ENCODE peak calls at places on chromosomes 12 and 14, in six cellular contexts. P, V, Z, Y, R and O are unnamed samples.

GRCh38 chr14:105537580-105538474 is 11.4 kb downstream of the TMEM121 start:
- DNase-seq in P (peak), V (no peak), Z (peak), Y (no peak), R (peak), O (peak)

GRCh38 chr12:25388216-25388615 is 137.5 kb upstream of the KRAS start:
- DNase-seq in P (no peak), V (no peak), Z (no peak), Y (peak), R (no peak), O (no peak)

GRCh38 chr14:101357559-101358319 is 203.6 kb upstream of the DIO3 start:
- DNase-seq in P (peak), V (no peak), Z (no peak), Y (no peak), R (no peak), O (no peak)

GRCh38 chr12:6469609-6470374 is 685 bp downstream of the VAMP1 start:
- DNase-seq in P (no peak), V (no peak), Z (no peak), Y (no peak), R (no peak), O (no peak)

GRCh38 chr12:80441921-80442320 is 2.1 kb upstream of the PTPRQ start:
- DNase-seq in P (no peak), V (peak), Z (no peak), Y (no peak), R (no peak), O (no peak)

GRCh38 chr14:76784881-76785280 is 23.6 kb downstream of the VASH1 start:
- DNase-seq in P (peak), V (no peak), Z (peak), Y (peak), R (peak), O (peak)

GRCh38 chr12:110281549-110282342 is 699 bp downstream of the ATP2A2 start:
- DNase-seq in P (peak), V (no peak), Z (peak), Y (peak), R (peak), O (peak)

GRCh38 chr14:104109121-104109541 is 23.6 kb downstream of the ASPG start:
- DNase-seq in P (no peak), V (no peak), Z (no peak), Y (no peak), R (no peak), O (no peak)

GRCh38 chr12:46676797-46677520 is 148.8 kb downstream of the SLC38A4 start:
- DNase-seq in P (no peak), V (no peak), Z (no peak), Y (no peak), R (no peak), O (peak)

GRCh38 chr12:113480336-113480688 is 8.6 kb upstream of the LHX5 start:
- DNase-seq in P (no peak), V (no peak), Z (no peak), Y (no peak), R (no peak), O (no peak)

GRCh38 chr12:113488322-113488721 is 16.7 kb upstream of the LHX5 start:
- DNase-seq in P (no peak), V (no peak), Z (no peak), Y (no peak), R (no peak), O (no peak)

GRCh38 chr12:113486722-113487121 is 15.1 kb upstream of the LHX5 start:
- DNase-seq in P (no peak), V (no peak), Z (no peak), Y (no peak), R (no peak), O (no peak)

GRCh38 chr12:113482334-113482733 is 10.7 kb upstream of the LHX5 start:
- DNase-seq in P (no peak), V (no peak), Z (no peak), Y (no peak), R (no peak), O (no peak)

GRCh38 chr12:113485330-113485729 is 13.7 kb upstream of the LHX5 start:
- DNase-seq in P (no peak), V (no peak), Z (no peak), Y (no peak), R (no peak), O (no peak)
- TF ChIP-seq CTCF in P (no peak), V (no peak), Z (no peak), Y (no peak), R (no peak), O (no peak)

GRCh38 chr14:59188461-59189280 is at the start of gene DAAM1:
- DNase-seq in P (peak), V (peak), Z (peak), Y (peak), R (peak), O (peak)

GRCh38 chr14:59190372-59190771 is 1.9 kb downstream of the DAAM1 start:
- DNase-seq in P (no peak), V (no peak), Z (no peak), Y (peak), R (no peak), O (no peak)

GRCh38 chr14:59187802-59188460 is 536 bp upstream of the DAAM1 start:
- DNase-seq in P (peak), V (no peak), Z (peak), Y (peak), R (no peak), O (no peak)

GRCh38 chr14:59189822-59190368 is 1.4 kb downstream of the DAAM1 start:
- DNase-seq in P (peak), V (peak), Z (peak), Y (peak), R (peak), O (peak)

GRCh38 chr14:59189281-59189821 is 884 bp downstream of the DAAM1 start:
- DNase-seq in P (no peak), V (no peak), Z (no peak), Y (peak), R (peak), O (peak)
- TF ChIP-seq CTCF in P (no peak), V (peak), Z (no peak), Y (no peak), R (no peak), O (no peak)

DNA sequence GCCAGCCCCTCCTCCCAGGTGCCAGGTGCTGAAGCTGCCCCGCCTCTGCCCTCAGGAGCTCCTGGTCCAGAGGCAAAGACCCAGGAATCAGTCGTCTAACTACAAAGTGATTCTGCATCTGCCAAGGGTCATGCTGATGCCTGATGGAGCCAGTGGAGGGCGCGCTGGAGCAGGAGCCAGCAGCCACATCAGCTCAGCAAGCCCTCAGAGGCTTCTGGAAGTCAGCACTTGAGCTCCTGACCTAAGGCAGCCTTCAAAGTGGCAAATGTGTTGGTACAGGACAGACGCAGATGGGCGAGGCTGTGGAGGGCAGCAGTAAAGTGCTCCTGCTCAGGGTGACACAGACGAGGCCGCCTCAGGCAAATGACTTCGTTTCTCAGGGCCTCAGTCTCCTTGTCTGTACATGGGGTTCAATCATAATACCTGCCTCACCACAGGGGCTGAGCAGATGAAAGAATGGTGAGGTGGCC is 10.9 kb downstream of the C12orf43 start:
- DNase-seq in P (no peak), V (no peak), Z (peak), Y (peak), R (no peak), O (peak)
- TF ChIP-seq CTCF in P (peak), V (peak), Z (peak), Y (peak), R (no peak), O (peak)

DNA sequence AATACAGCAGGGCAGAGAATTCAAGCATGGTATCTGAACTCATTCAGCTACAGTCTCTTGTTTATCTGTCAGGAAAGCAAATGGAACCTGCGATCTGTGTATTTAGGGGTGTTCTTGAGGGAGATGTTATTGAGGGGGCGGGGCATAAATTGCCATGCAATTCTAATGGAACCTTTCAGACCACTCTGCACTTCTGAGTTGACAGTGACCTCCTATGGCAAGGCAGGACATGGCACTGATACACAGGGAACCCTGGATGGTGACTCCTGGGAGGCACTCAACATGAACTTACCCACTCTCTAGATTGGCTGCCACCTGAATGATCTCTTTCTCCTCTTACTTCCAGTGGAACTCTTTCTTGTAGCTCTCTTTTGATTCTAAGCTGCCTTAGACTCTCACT is 787.3 kb downstream of the VRK1 start:
- DNase-seq in P (no peak), V (no peak), Z (peak), Y (no peak), R (no peak), O (peak)
- TF ChIP-seq CTCF in P (no peak), V (no peak), Z (no peak), Y (no peak), R (no peak), O (peak)

DNA sequence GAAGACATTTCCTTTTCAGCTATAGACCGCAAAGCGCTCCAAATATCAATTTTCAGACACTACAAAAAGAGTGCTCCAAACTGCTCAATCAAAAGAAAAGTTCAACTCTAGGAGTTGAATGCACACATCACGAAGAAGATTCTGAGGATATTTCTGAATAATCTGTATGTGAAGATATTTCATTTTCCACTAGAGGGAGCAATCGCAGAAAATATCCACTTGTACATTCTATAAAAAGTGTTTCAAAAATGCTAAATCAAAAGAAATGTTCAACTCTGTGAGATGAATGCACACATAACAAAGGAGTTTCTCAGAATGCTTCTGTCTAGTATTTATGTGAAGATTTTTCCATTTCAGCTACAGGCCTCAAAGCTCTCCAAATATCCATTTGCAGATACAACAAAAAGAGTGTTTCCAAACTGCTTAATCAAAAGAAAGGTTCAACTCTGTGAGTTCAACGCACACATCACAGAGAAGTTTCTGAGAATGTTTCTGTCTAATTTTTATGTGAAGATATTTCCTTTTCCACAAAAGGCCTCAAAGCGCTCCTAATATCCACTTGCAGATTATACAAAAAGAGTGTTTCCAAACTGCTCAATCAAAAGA is 643.8 kb upstream of the ALG10B start:
- DNase-seq in P (no peak), V (no peak), Z (no peak), Y (peak), R (no peak), O (peak)
- TF ChIP-seq CTCF in P (no peak), V (no peak), Z (peak), Y (peak), R (no peak), O (peak)

GRCh38 chr12:50283924-50284236 is 560 bp upstream of the LIMA1 start:
- DNase-seq in P (no peak), V (no peak), Z (no peak), Y (no peak), R (no peak), O (no peak)
- TF ChIP-seq CTCF in P (no peak), V (no peak), Z (no peak), Y (no peak), R (no peak), O (no peak)

DNA sequence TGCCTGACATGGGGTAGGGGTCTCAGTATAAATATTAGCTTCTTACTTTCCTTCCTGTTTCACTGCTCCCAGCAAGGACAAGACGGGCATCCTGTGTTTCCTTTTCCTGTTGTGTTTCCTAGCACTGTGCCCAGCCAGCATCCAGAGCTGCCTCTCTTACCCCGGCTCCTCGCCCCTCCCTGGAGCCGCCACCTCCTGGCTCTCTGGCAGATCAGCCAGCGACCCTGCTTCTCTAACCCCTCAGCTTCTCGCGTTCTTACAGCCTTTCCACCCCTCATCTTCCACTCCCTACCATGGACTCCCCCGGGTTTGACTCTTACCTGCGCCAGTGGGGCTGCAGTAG is 17.8 kb downstream of the HDAC7 start:
- DNase-seq in P (no peak), V (no peak), Z (peak), Y (no peak), R (no peak), O (no peak)
- TF ChIP-seq CTCF in P (no peak), V (no peak), Z (no peak), Y (no peak), R (no peak), O (no peak)

GRCh38 chr12:115632323-115632722 is 645.2 kb downstream of the MED13L start:
- DNase-seq in P (no peak), V (no peak), Z (no peak), Y (no peak), R (no peak), O (peak)
- TF ChIP-seq CTCF in P (no peak), V (no peak), Z (peak), Y (peak), R (no peak), O (peak)